ENCODE peak calls at places on chromosomes 3 and 15, in four cellular contexts. F is HepG2, V is K562, L is GM12878. R is an unnamed sample.

GRCh38 chr3:12120374-12121140 is 38.2 kb downstream of the TIMP4 start:
- DNase-seq in L (no peak), V (no peak), F (no peak), R (no peak)

GRCh38 chr3:37762698-37763097 is 99.0 kb upstream of the CTDSPL start:
- DNase-seq in L (no peak), F (no peak), V (no peak), R (no peak)

GRCh38 chr3:42036483-42036823 is 54.7 kb upstream of the TRAK1 start:
- DNase-seq in V (no peak), L (no peak), F (peak; percentile 58), R (no peak)

GRCh38 chr15:44066211-44066827 is 128.8 kb downstream of the FRMD5 start:
- DNase-seq in L (peak; percentile 25), F (peak; percentile 71), V (peak; percentile 54), R (peak; percentile 43)

GRCh38 chr15:101159096-101159935 is 92.5 kb downstream of the CHSY1 start:
- DNase-seq in V (no peak), F (no peak), L (no peak), R (no peak)

GRCh38 chr3:158381274-158381868 is 189.6 kb upstream of the MLF1 start:
- DNase-seq in V (no peak), F (no peak), L (no peak), R (no peak)

GRCh38 chr3:171455603-171456550 is 4.3 kb downstream of the TNIK start:
- DNase-seq in L (no peak), F (no peak), V (no peak), R (no peak)

GRCh38 chr3:196398782-196399181 is 33.4 kb downstream of the UBXN7 start:
- DNase-seq in L (no peak), F (no peak), V (no peak), R (no peak)

GRCh38 chr3:178785961-178786360 is 249.7 kb downstream of the KCNMB2 start:
- DNase-seq in F (no peak), V (no peak), L (no peak), R (no peak)

GRCh38 chr3:3448468-3448867 is 269.0 kb upstream of the CRBN start:
- DNase-seq in V (no peak), L (no peak), F (no peak), R (no peak)

GRCh38 chr15:70098461-70099166 is 897 bp upstream of the TLE3 start:
- DNase-seq in V (no peak), F (peak; percentile 86), L (no peak), R (no peak)

GRCh38 chr15:55630921-55631320 is 42.8 kb upstream of the PYGO1 start:
- DNase-seq in L (no peak), F (no peak), V (no peak), R (no peak)

GRCh38 chr15:85750807-85751730 is 43.7 kb downstream of the KLHL25 start:
- DNase-seq in L (no peak), V (no peak), F (no peak), R (no peak)

GRCh38 chr15:85748729-85749128 is 46.0 kb downstream of the KLHL25 start:
- DNase-seq in L (no peak), V (no peak), F (no peak), R (no peak)

GRCh38 chr15:85749261-85750151 is 45.2 kb downstream of the KLHL25 start:
- DNase-seq in F (no peak), L (no peak), V (no peak), R (no peak)

GRCh38 chr15:85751731-85752421 is 42.8 kb downstream of the KLHL25 start:
- DNase-seq in F (no peak), L (no peak), V (no peak), R (no peak)

GRCh38 chr15:85750319-85750806 is 44.4 kb downstream of the KLHL25 start:
- DNase-seq in V (no peak), L (no peak), F (no peak), R (no peak)
- TF ChIP-seq FOXK2 in V (no peak), L (no peak), F (no peak), R (no peak)

GRCh38 chr3:127107002-127107401 is 85.9 kb upstream of the PRR23E start:
- DNase-seq in L (no peak), V (no peak), F (no peak), R (no peak)
- TF ChIP-seq FOXM1 in L (no peak), V (no peak), F (no peak), R (no peak)

GRCh38 chr3:195133462-195133861 is 137.5 kb downstream of the XXYLT1 start:
- DNase-seq in V (no peak), L (no peak), F (no peak), R (no peak)
- TF ChIP-seq FOXK2 in V (no peak), L (no peak), F (no peak), R (no peak)

GRCh38 chr15:34011476-34011875 is 27.5 kb downstream of the AVEN start:
- DNase-seq in L (no peak), F (no peak), V (no peak), R (no peak)

GRCh38 chr15:34010921-34011320 is 28.1 kb downstream of the AVEN start:
- DNase-seq in F (no peak), L (no peak), V (no peak), R (no peak)

GRCh38 chr15:34014556-34014955 is 24.4 kb downstream of the AVEN start:
- DNase-seq in F (no peak), L (no peak), V (no peak), R (no peak)

GRCh38 chr15:34013746-34014145 is 25.3 kb downstream of the AVEN start:
- DNase-seq in F (no peak), V (no peak), L (no peak), R (no peak)

DNA sequence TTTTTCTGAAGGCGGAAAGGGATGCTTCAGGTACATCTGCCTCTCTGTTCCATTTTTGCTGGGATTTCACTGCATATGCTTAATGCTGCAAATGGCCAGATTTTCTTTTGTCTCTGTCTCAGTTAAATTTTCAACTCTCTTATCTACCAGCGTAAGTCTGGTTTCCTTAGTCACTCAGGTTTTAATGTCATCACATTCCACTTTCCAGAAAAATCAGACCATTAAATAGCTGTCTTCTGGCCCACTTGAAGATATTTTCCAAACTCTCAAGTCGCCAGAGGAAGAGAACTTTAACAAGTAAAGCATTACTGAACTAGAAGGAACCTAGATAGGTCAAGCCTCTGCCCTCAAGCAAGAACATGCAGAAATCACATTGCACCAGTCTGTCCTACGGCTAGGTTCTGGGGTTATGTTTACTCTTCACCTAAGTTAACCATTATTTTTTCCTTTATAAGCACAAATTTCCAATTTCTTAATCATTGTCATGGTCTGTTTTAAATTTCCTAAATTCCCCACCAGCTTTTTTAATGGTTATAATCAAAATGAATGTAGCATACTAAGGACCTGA is 26.5 kb downstream of the AVEN start:
- DNase-seq in F (no peak), L (no peak), V (no peak), R (no peak)
- TF ChIP-seq FOXM1 in F (no peak), L (no peak), V (no peak), R (no peak)

GRCh38 chr3:8052599-8053185 is 448.9 kb upstream of the LMCD1 start:
- DNase-seq in L (no peak), V (no peak), F (no peak), R (no peak)
- TF ChIP-seq FOXK2 in L (no peak), V (no peak), F (no peak), R (no peak)

GRCh38 chr15:67823371-67824156 is 1.7 kb upstream of the SKOR1 start:
- DNase-seq in F (no peak), L (no peak), V (peak; percentile 67), R (peak; percentile 59)

GRCh38 chr15:67826717-67827560 is 1.6 kb downstream of the SKOR1 start:
- DNase-seq in L (no peak), V (no peak), F (no peak), R (no peak)

GRCh38 chr15:67825880-67826716 is 789 bp downstream of the SKOR1 start:
- DNase-seq in L (no peak), V (no peak), F (no peak), R (no peak)

GRCh38 chr15:67824157-67824899 is 981 bp upstream of the SKOR1 start:
- DNase-seq in F (no peak), V (no peak), L (no peak), R (no peak)

GRCh38 chr15:67824900-67825879 is at the start of gene SKOR1:
- DNase-seq in L (no peak), V (peak; percentile 42), F (no peak), R (no peak)
- TF ChIP-seq FOXM1 in L (no peak), V (no peak), F (no peak), R (no peak)

DNA sequence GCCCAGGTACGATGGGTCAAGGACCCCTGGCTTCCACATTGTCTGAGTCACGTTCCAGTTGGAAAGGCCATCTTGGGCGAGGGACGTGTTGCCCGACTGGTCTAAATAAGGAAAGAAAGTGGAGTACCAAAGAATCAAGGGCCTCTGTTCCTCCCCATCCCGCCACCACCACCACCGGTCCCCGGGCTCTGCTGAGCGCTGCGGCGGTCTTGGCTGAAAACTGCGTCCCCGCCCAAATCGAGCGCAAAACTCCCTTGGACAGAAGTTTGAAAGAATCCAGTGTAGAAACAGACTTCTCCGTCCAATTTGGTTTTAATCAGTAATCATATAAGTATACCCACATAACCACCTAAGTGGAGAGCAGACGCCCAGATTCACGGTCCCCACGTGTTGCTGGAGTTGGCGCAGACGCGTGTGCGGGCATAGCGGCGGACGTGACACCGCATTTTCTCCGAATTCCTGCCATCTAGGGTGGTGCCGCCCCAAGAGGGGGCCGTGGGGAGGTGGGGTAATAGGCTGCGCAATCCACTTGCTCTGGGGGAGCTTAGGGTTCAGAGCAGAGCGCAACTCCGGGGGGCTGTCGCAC is 243.8 kb upstream of the TOPAZ1 start:
- DNase-seq in F (no peak), V (no peak), L (no peak), R (no peak)
- TF ChIP-seq FOXK2 in F (no peak), V (no peak), L (no peak), R (no peak)

GRCh38 chr3:69806735-69807438 is 67.6 kb downstream of the MITF start:
- DNase-seq in L (no peak), F (no peak), V (no peak), R (no peak)
- TF ChIP-seq FOXM1 in L (no peak), F (no peak), V (no peak), R (no peak)

GRCh38 chr3:128872282-128872681 is 7.1 kb upstream of the ACAD9 start:
- DNase-seq in V (no peak), F (no peak), L (no peak), R (no peak)
- TF ChIP-seq FOXK2 in V (no peak), F (no peak), L (no peak), R (no peak)

DNA sequence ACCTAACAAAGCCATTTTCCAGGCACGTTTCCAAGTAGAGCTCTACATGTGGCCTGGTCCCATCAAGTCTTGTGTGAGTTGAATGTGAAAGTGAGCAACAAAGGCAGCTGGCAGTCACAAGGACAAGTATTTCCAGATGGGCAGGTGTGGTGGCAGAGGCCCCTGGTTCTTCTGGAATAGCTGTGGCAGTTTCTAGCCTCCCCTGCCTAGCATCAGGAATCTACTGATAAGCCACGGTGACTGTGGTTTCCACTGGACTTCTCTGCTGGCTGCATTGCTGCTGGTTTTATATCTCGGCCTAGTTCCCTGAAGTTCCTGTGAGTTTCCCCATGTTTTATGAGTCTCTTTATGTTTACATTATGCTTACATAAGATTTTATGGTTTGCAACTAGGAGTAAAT is 117.7 kb downstream of the GOLIM4 start:
- DNase-seq in L (no peak), F (no peak), V (peak; percentile 14), R (peak; percentile 27)
- TF ChIP-seq FOXM1 in L (no peak), F (no peak), V (no peak), R (no peak)